ENCODE peak calls at places on chromosomes 13 and 19, in seven cellular contexts. V, U, L, Y, X, D and O are unnamed samples.

GRCh38 chr13:109698779-109699178 is 87.6 kb downstream of the IRS2 start:
- DNase-seq in V (no peak), U (peak), L (no peak), Y (no peak), X (no peak), D (peak), O (no peak)

GRCh38 chr13:45623516-45624090 is 8.1 kb upstream of the ERICH6B start:
- DNase-seq in V (no peak), U (peak), L (no peak), Y (no peak), X (no peak), D (peak), O (peak)

GRCh38 chr13:99075268-99076191 is 97.7 kb upstream of the DOCK9 start:
- DNase-seq in V (no peak), U (no peak), L (no peak), Y (no peak), X (no peak), D (no peak), O (peak)

GRCh38 chr13:50375792-50376191 is 360.5 kb downstream of the KCNRG start:
- DNase-seq in V (no peak), U (peak), L (no peak), Y (no peak), X (no peak), D (peak), O (no peak)

GRCh38 chr19:48845384-48845783 is 9.1 kb upstream of the HSD17B14 start:
- DNase-seq in V (no peak), U (no peak), L (no peak), Y (no peak), X (no peak), D (no peak), O (no peak)

GRCh38 chr19:12838182-12838890 is at the start of gene MAST1:
- DNase-seq in V (no peak), U (no peak), L (peak), Y (no peak), X (peak), D (peak), O (peak)

GRCh38 chr13:111953546-111954178 is 113.3 kb upstream of the SOX1 start:
- DNase-seq in V (no peak), U (no peak), L (peak), Y (no peak), X (peak), D (no peak), O (no peak)

GRCh38 chr19:2636897-2637683 is 65.4 kb downstream of the GNG7 start:
- DNase-seq in V (peak), U (peak), L (peak), Y (peak), X (peak), D (peak), O (peak)

GRCh38 chr19:29085630-29086029 is 127.3 kb downstream of the UQCRFS1 start:
- DNase-seq in V (no peak), U (no peak), L (no peak), Y (no peak), X (no peak), D (no peak), O (no peak)

GRCh38 chr13:48210178-48210577 is 22.8 kb upstream of the ITM2B start:
- DNase-seq in V (peak), U (peak), L (no peak), Y (no peak), X (no peak), D (peak), O (no peak)

GRCh38 chr13:113785051-113786010 is 26.3 kb downstream of the TMEM255B start:
- DNase-seq in V (no peak), U (peak), L (no peak), Y (no peak), X (no peak), D (peak), O (no peak)

GRCh38 chr19:4800591-4801081 is 9.1 kb downstream of the FEM1A start:
- DNase-seq in V (peak), U (no peak), L (no peak), Y (no peak), X (no peak), D (no peak), O (no peak)

GRCh38 chr19:16828990-16829821 is at the start of gene SIN3B:
- DNase-seq in V (peak), U (peak), L (peak), Y (peak), X (peak), D (peak), O (peak)

GRCh38 chr19:44071824-44072542 is at the start of gene ZNF284:
- DNase-seq in V (peak), U (peak), L (peak), Y (peak), X (peak), D (peak), O (peak)

GRCh38 chr13:46728777-46729176 is 68.2 kb downstream of the ESD start:
- DNase-seq in V (no peak), U (no peak), L (no peak), Y (no peak), X (no peak), D (peak), O (peak)

GRCh38 chr13:30864352-30865130 is 41.5 kb upstream of the MEDAG start:
- DNase-seq in V (no peak), U (peak), L (no peak), Y (no peak), X (no peak), D (peak), O (peak)

GRCh38 chr13:113732961-113733950 is 25.8 kb upstream of the TMEM255B start:
- DNase-seq in V (no peak), U (no peak), L (no peak), Y (no peak), X (no peak), D (no peak), O (no peak)

GRCh38 chr13:82358284-82358683 is 1524.0 kb downstream of the SLITRK1 start:
- DNase-seq in V (no peak), U (no peak), L (no peak), Y (no peak), X (no peak), D (no peak), O (no peak)

GRCh38 chr19:54017266-54017665 is 25.8 kb downstream of the CACNG6 start:
- DNase-seq in V (no peak), U (peak), L (no peak), Y (no peak), X (no peak), D (peak), O (peak)

GRCh38 chr19:35029737-35030256 is 473 bp upstream of the SCN1B start:
- DNase-seq in V (no peak), U (no peak), L (peak), Y (no peak), X (peak), D (peak), O (no peak)

GRCh38 chr13:65959305-65959704 is 1270.8 kb downstream of the PCDH9 start:
- DNase-seq in V (no peak), U (peak), L (no peak), Y (no peak), X (no peak), D (no peak), O (no peak)

GRCh38 chr19:17079710-17080440 is 4.3 kb downstream of the MYO9B start:
- DNase-seq in V (peak), U (peak), L (no peak), Y (peak), X (no peak), D (peak), O (no peak)

GRCh38 chr13:34349091-34349722 is 531.3 kb downstream of the RFC3 start:
- DNase-seq in V (no peak), U (peak), L (no peak), Y (no peak), X (no peak), D (peak), O (no peak)

GRCh38 chr19:48627211-48627864 is 8.0 kb downstream of the SPHK2 start:
- DNase-seq in V (no peak), U (no peak), L (peak), Y (no peak), X (no peak), D (no peak), O (peak)

GRCh38 chr13:21343659-21344058 is 115.4 kb downstream of the ZDHHC20 start:
- DNase-seq in V (no peak), U (no peak), L (no peak), Y (no peak), X (no peak), D (no peak), O (no peak)
- H2BK5ac ChIP-seq in V (no peak), U (no peak), L (no peak), Y (no peak), X (no peak), D (no peak), O (no peak)

DNA sequence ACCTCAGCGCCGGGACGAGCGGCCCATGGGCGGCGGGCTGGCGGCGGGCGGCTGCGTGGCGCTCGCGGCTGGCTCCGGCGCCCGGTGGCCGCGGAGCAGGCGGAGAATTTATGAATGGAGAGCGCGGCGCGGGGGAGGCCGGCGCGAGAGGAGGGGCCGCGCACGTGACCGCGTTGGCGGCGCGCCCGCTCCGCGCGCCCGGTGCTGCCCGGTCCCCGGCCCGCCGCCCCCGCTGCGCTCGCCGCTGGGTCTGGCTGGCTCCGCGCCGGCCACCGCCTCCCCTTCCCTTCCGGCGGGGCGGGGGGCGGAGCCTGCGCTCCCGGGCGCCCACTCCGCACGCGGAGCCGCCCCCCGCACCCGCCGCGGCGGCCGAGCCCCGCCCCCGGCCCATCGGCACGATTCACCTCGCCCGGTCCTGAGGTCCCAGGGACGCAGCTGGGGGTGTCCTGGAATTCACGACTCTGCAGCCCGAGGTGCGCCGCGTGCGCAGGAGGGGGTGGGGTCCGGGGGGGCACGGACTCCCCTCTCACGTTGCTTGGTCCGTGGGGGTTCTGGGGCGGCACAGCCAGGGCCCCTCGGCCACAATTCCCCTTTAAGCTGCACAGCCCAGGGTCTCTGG is at the start of gene CBARP:
- DNase-seq in V (no peak), U (no peak), L (no peak), Y (no peak), X (peak), D (no peak), O (no peak)
- H3K23ac ChIP-seq in V (no peak), U (no peak), L (no peak), Y (peak), X (no peak), D (no peak), O (peak)

GRCh38 chr13:74324338-74324737 is 190.1 kb upstream of the KLF12 start:
- DNase-seq in V (no peak), U (no peak), L (no peak), Y (no peak), X (no peak), D (no peak), O (no peak)
- H2BK5ac ChIP-seq in V (no peak), U (no peak), L (no peak), Y (no peak), X (no peak), D (no peak), O (no peak)

GRCh38 chr13:20708216-20708615 is 4.7 kb downstream of the IL17D start:
- DNase-seq in V (no peak), U (no peak), L (no peak), Y (no peak), X (no peak), D (no peak), O (no peak)
- H3K23ac ChIP-seq in V (no peak), U (no peak), L (no peak), Y (no peak), X (no peak), D (no peak), O (no peak)

DNA sequence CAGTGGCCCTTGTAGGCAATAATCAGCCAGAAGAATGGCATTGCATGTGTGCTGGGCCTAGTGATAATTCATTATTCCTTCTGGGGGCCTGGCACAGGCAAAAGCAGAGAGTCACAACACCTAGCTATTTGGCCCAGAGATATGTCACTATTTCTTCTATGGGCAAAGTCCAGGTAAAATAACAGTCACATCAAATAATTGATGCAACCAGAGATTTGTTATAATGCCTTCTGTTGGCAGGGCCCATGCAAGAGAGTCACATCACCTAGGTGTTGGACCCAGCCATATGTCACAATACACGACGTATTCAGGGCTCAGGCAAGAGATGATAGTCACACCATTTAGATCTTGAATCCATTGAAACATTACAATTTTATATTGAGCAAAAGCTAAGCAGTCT is 66.1 kb downstream of the ZNF726 start:
- DNase-seq in V (no peak), U (no peak), L (no peak), Y (no peak), X (no peak), D (no peak), O (no peak)
- H2BK5ac ChIP-seq in V (no peak), U (no peak), L (no peak), Y (no peak), X (no peak), D (no peak), O (no peak)

GRCh38 chr19:58311345-58311744 is 6.2 kb downstream of the ERVK3-1 start:
- DNase-seq in V (no peak), U (no peak), L (no peak), Y (no peak), X (no peak), D (no peak), O (no peak)
- H3K23ac ChIP-seq in V (no peak), U (no peak), L (no peak), Y (no peak), X (no peak), D (no peak), O (no peak)

DNA sequence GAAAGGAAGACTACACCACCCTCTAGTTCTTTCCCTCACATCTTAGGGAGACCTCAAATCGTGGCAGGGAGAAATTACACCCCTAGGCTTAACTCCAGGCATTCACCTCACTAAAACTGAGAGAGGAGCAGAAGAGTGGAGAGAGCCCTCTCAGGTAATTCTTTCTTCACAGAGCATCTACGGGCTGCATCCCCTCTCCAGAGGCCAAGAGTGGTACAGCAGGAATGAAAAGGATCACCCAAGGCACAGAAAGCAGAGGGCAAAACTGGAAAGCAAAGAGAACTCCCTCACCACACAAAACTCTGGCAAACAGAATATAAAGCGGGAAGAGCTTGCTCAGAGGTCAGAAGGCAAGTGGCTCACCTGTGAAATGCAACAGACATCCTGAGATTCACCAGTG is 661.2 kb downstream of the TBC1D4 start:
- DNase-seq in V (no peak), U (no peak), L (peak), Y (no peak), X (no peak), D (no peak), O (peak)
- H2BK5ac ChIP-seq in V (no peak), U (no peak), L (no peak), Y (no peak), X (no peak), D (no peak), O (no peak)

GRCh38 chr13:74705438-74705837 is 571.2 kb upstream of the KLF12 start:
- DNase-seq in V (no peak), U (no peak), L (no peak), Y (no peak), X (no peak), D (no peak), O (no peak)
- H3K23ac ChIP-seq in V (no peak), U (no peak), L (no peak), Y (no peak), X (no peak), D (no peak), O (no peak)

DNA sequence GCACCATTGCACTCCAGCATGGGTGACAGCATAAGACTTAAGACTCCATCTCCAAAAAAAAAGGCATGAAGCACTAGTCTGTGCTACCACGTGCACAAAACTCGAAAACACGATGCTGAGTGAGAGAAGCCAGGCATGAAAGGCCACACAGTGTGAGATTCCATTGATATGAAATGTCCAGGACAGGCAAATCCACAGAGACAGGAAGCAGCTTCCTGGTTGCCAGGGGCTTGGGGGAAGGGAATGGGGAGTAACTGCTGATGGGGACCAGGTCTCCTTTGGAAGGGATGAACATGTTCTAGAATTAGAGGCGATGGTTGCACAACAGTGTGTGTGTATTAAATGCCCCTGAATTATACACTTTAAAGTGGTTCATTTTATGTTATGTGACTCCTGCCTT is 15.9 kb upstream of the JUND start:
- DNase-seq in V (no peak), U (peak), L (no peak), Y (no peak), X (no peak), D (peak), O (no peak)
- H2BK5ac ChIP-seq in V (no peak), U (no peak), L (no peak), Y (no peak), X (peak), D (no peak), O (no peak)